ENCODE peak calls at places on chromosome 16, in eight cellular contexts. N is uterus; S is CD8-positive, alpha-beta T cell; H is colonic mucosa; T is adrenal gland; X is naive thymus-derived CD4-positive, alpha-beta T cell; Z is CD8-positive, alpha-beta memory T cell; A is CD4-positive, CD25-positive, alpha-beta regulatory T cell. R is an unnamed sample. For H3K36me3, the result is how much of the 10 kb centered on the place peaks cover.

GRCh38 chr16:85485379-85485778 is 127.7 kb upstream of the GSE1 start:
- DNase-seq in T (no peak), N (no peak), S (no peak), Z (no peak), X (no peak), A (no peak), H (no peak), R (no peak)

GRCh38 chr16:4328580-4329353 is 12.9 kb downstream of the GLIS2 start:
- DNase-seq in Z (no peak), A (no peak), S (no peak), X (no peak), N (no peak), H (no peak), T (peak), R (no peak)

GRCh38 chr16:87667946-87668345 is 65.6 kb downstream of the JPH3 start:
- DNase-seq in H (no peak), Z (no peak), N (no peak), S (no peak), X (no peak), T (no peak), A (no peak), R (no peak)

GRCh38 chr16:10514369-10515055 is 65.9 kb downstream of the EMP2 start:
- DNase-seq in X (peak), H (peak), S (peak), Z (no peak), T (peak), A (peak), N (peak), R (peak)

GRCh38 chr16:27189335-27189972 is 13.9 kb upstream of the KDM8 start:
- DNase-seq in X (no peak), S (no peak), N (no peak), A (no peak), Z (no peak), T (no peak), H (no peak), R (peak)

GRCh38 chr16:1506494-1507213 is 13.5 kb downstream of the TELO2 start:
- DNase-seq in H (no peak), N (no peak), X (no peak), S (no peak), Z (no peak), A (no peak), T (no peak), R (no peak)

GRCh38 chr16:71367243-71367976 is 8.9 kb downstream of the CALB2 start:
- DNase-seq in X (no peak), T (peak), Z (no peak), N (no peak), H (peak), S (no peak), A (peak), R (peak)

GRCh38 chr16:76748698-76749097 is 442.3 kb upstream of the MON1B start:
- DNase-seq in X (no peak), A (no peak), Z (no peak), S (no peak), H (no peak), N (no peak), T (no peak), R (no peak)

GRCh38 chr16:2280461-2280860 is 12.5 kb upstream of the RNPS1 start:
- DNase-seq in N (no peak), Z (no peak), S (no peak), T (no peak), X (no peak), A (no peak), H (no peak), R (no peak)

GRCh38 chr16:13957197-13958078 is 37.5 kb downstream of the ERCC4 start:
- DNase-seq in H (peak), S (no peak), T (peak), A (peak), X (no peak), N (peak), Z (no peak), R (peak)

GRCh38 chr16:53465606-53466290 is 31.5 kb downstream of the RBL2 start:
- DNase-seq in A (no peak), X (no peak), T (peak), S (no peak), Z (no peak), N (no peak), H (no peak), R (peak)
- H3K36me3 ChIP-seq in A (half or more), X (half or more), T (under half), S (under half), Z (half or more), N (under half), H (under half), R (under half)

DNA sequence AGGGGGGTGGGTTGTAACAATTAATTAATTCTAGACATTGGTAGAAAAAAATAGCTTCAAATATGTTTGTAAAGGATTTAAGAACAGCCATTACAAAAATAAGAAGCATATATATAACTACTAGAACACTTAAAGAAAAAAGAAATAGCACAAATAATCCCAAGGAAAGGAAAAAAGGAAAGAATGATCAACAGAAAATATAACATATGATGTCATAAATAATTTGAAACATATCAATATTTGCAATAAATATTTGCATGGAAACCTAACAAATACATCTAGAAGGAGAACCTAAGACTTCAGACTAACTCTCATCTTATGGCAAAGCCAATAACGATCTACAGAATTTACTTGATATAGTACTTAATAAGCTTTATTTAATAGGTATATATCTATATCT is 28.9 kb downstream of the CDYL2 start:
- DNase-seq in N (no peak), T (no peak), X (no peak), Z (no peak), A (no peak), H (no peak), S (no peak), R (no peak)
- H3K4me3 ChIP-seq in N (no peak), T (no peak), X (no peak), Z (no peak), A (no peak), H (no peak), S (no peak), R (no peak)

GRCh38 chr16:16139806-16140205 is 83.5 kb downstream of the ABCC6 start:
- DNase-seq in H (no peak), S (no peak), N (no peak), Z (no peak), A (no peak), T (no peak), X (no peak), R (no peak)
- H3K36me3 ChIP-seq in H (under half), S (half or more), N (under half), Z (under half), A (half or more), T (under half), X (half or more), R (under half)

DNA sequence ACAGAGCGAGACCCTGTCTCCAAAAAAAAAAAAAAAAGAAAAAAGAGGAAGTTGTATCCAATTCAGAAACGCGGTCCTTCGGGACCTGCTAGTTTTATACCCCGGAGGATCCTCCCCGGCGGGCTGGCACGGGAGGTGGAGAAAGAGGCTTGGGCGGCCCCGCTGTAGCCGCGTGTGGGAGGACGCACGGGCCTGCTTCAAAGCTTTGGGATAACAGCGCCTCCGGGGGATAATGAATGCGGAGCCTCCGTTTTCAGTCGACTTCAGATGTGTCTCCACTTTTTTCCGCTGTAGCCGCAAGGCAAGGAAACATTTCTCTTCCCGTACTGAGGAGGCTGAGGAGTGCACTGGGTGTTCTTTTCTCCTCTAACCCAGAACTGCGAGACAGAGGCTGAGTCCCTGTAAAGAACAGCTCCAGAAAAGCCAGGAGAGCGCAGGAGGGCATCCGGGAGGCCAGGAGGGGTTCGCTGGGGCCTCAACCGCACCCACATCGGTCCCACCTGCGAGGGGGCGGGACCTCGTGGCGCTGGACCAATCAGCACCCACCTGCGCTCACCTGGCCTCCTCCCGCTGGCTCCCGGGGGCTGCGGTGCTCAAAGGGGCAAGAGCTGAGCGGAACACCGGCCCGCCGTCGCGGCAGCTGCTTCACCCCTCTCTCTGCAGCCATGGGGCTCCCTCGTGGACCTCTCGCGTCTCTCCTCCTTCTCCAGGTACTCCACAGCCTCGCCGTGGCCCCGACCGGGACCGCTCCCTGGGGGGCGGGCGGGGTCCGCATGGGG is at the start of gene CDH3:
- DNase-seq in N (peak), Z (no peak), S (no peak), T (no peak), X (peak), H (peak), A (no peak), R (peak)
- H3K4me3 ChIP-seq in N (peak), Z (no peak), S (peak), T (no peak), X (peak), H (peak), A (peak), R (peak)

DNA sequence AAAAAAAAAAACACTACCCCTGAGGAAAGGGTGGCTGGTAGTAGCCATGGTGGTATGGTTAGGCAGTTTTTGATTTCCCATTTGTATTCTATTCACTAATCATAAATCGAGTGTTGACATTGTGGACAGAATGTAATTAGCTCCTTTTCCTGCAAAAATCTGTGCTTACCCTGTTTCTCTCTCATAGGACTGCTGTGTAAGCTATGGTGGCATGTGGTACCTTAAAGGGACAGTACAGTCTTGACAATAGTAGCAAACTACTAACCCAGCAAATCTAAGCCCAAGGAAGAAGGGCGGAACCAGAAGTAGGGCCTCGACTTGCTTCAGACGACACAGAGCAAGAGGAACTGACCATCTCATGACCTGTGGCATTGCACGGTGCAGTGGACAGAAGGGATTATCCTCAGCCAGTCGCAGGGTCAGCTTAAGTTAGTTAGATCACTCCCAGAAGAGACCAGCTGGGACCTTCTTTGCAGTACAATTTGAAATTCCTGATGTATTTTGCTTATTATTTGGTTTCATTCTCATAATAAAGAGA is 36.3 kb downstream of the POLR3E start:
- DNase-seq in S (no peak), A (no peak), N (no peak), X (no peak), T (no peak), H (no peak), Z (no peak), R (no peak)
- H3K36me3 ChIP-seq in S (under half), A (half or more), N (under half), X (half or more), T (under half), H (under half), Z (under half), R (under half)

DNA sequence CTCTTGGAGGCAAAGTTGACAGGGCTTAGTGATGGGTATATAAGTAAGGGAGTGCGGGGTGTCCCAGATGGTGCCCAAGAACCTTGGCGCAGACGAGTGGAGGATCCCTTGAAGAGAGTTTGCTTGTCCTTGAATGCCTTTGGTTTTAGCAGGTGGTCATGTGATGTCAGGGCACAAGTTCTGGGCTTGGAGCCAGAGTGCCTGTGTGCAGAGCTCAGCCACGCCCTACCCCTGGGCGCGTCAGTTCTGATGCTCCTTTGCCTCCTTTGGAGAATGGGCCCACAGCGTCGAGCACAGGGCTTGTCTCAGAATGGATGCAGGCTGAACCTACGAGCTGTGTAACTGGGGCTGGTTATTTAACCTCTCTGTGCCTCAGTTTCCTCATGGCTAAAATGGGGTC is 412.2 kb upstream of the EEF2KMT start:
- DNase-seq in N (no peak), Z (no peak), A (no peak), T (no peak), S (no peak), H (peak), X (no peak), R (no peak)
- H3K4me3 ChIP-seq in N (no peak), Z (no peak), A (no peak), T (no peak), S (no peak), H (no peak), X (no peak), R (no peak)

DNA sequence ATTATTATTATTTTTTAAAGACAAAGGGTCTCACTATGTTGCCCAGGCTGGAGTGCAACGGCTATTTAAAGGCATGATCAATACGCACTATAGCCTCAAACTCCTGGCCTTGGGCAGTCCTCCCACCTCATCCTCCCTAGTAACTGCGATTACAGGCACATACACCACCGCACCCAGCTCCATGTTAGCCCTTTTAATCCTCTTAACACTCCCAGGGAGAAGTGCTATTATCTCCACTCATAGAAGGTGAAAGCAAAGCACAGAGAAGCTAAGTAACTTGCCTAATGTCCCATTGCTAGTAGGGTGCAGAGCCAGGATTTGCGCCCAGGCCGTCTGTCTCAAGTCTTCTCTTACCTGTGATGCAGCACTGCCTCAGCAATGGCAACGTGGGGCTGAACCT is 5.0 kb downstream of the HAS3 start:
- DNase-seq in X (no peak), H (no peak), N (no peak), A (no peak), T (no peak), S (no peak), Z (no peak), R (no peak)
- H3K36me3 ChIP-seq in X (under half), H (under half), N (under half), A (under half), T (under half), S (under half), Z (under half), R (under half)

DNA sequence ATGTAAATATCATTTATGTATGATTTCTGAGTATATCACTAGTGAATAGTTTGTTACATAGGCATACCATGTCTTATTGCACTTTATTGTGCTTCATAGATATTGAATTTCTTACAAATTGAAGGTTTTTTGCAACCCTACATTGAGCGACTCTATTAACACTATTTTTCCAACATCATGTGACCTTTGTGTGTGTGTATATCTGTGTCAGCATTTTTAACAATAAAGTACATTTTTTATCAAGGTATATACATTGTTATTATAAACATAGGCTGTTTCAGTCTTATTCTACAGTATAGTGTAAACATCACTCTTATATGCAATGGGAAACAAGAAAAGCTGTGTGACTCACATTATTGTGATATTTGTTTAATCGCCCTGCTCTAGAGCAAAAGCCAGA is 1944.9 kb downstream of the TP53TG3F start:
- DNase-seq in T (no peak), N (no peak), H (no peak), A (no peak), Z (no peak), S (no peak), X (no peak), R (no peak)
- H3K4me3 ChIP-seq in T (no peak), N (no peak), H (no peak), A (no peak), Z (no peak), S (no peak), X (no peak), R (no peak)

DNA sequence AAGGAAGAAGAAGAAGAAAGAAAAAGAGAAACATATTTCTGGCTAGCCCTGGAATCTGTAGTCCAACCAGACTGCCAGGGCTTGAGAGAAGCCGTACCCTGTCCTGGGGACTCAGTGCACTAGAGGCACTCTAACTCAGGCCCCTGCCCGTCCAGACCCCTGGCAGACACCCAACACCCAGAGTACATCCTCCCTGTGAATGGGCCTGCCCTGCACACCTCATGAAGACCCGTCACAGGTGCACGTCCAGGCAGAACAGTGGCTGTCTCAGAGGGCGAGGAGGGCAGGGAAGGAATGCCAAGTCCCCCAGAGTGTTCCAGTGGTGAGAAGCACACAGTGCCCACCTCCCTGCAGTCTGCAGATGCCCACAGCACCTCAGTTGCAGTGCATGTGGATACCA is 23.0 kb downstream of the MPG start:
- DNase-seq in X (no peak), N (no peak), H (no peak), Z (no peak), S (no peak), A (no peak), T (no peak), R (no peak)
- H3K36me3 ChIP-seq in X (under half), N (under half), H (under half), Z (under half), S (under half), A (under half), T (under half), R (under half)

DNA sequence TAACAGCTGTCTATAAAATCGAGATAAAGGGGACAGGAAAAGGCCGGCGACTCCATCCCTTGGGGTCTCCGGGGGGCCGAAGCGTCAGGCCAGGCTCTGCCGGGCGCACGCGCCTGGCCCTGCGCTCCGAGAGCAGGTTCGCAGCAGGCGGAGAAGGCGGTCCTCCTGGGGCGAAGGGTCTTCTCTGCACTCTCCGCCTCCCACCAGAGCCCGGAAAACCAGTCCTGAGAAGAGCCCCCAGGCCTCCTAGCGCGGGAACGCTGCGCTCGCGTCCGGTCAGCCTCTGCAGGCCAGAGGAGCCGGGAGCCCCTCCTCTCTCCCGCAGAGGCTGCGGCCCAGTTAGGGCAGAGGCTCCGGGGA is 5.1 kb downstream of the FOXF1 start:
- DNase-seq in A (no peak), X (no peak), N (no peak), T (no peak), Z (no peak), H (no peak), S (no peak), R (no peak)
- H3K4me3 ChIP-seq in A (no peak), X (no peak), N (no peak), T (no peak), Z (no peak), H (peak), S (no peak), R (no peak)